ENCODE peak calls at places on chromosomes 13 and 19, in five cellular contexts. M is SJCRH30, V is mucosa of descending colon, W is A549, U is head of caudate nucleus. L is an unnamed sample.

GRCh38 chr13:75345191-75345590 is 136.8 kb downstream of the TBC1D4 start:
- DNase-seq in W (no peak), M (no peak), U (no peak), V (no peak), L (peak)

GRCh38 chr13:95624020-95624419 is 20.5 kb downstream of the DZIP1 start:
- DNase-seq in V (no peak), W (peak), M (peak), U (peak), L (peak)

GRCh38 chr13:80871481-80871880 is 530.6 kb upstream of the SPRY2 start:
- DNase-seq in V (no peak), W (no peak), U (no peak), M (peak), L (no peak)

GRCh38 chr19:15320118-15320517 is 12.2 kb downstream of the BRD4 start:
- DNase-seq in W (no peak), V (no peak), M (no peak), U (no peak), L (peak)

GRCh38 chr19:3808420-3809143 is 22.4 kb upstream of the MATK start:
- DNase-seq in M (no peak), U (no peak), W (no peak), V (peak), L (no peak)

GRCh38 chr13:31773538-31773937 is 34.2 kb downstream of the RXFP2 start:
- DNase-seq in V (no peak), U (no peak), M (no peak), W (no peak), L (peak)

GRCh38 chr19:12800873-12801465 is 631 bp downstream of the PRDX2 start:
- DNase-seq in M (no peak), V (no peak), W (no peak), U (no peak), L (peak)

GRCh38 chr19:27392027-27392632 is 1820.8 kb downstream of the UQCRFS1 start:
- DNase-seq in U (no peak), W (no peak), M (no peak), V (peak), L (no peak)

GRCh38 chr13:113840541-113841354 is 23.1 kb downstream of the GAS6 start:
- DNase-seq in U (peak), M (no peak), V (peak), W (no peak), L (no peak)